ENCODE peak calls at places on chromosome 16, in nine cellular contexts. J is ovary; P is tibial artery; Q is epithelial cell of esophagus; O is body of pancreas; R is tibial nerve; Z is CD8-positive, alpha-beta memory T cell; C is skeletal muscle cell; G is brain microvascular endothelial cell. W is an unnamed sample.

GRCh38 chr16:21980032-21980431 is 20.9 kb downstream of the PDZD9 start:
- DNase-seq in J (no peak), C (no peak), P (no peak), R (no peak), Z (no peak), Q (peak), O (no peak), G (no peak), W (no peak)

GRCh38 chr16:10584956-10585561 is 4.7 kb upstream of the EMP2 start:
- DNase-seq in Q (peak), C (no peak), J (no peak), R (no peak), P (no peak), O (no peak), G (peak), Z (no peak), W (peak)

GRCh38 chr16:31190061-31190460 is 10.1 kb downstream of the FUS start:
- DNase-seq in P (no peak), O (no peak), Z (no peak), J (no peak), Q (no peak), R (no peak), C (no peak), G (no peak), W (no peak)

GRCh38 chr16:67963325-67964321 is 4.8 kb downstream of the SLC12A4 start:
- DNase-seq in O (peak), Z (no peak), P (no peak), Q (no peak), J (no peak), C (no peak), R (no peak), G (no peak), W (no peak)

GRCh38 chr16:21524068-21524751 is 75.2 kb upstream of the METTL9 start:
- DNase-seq in Z (no peak), O (no peak), P (no peak), G (no peak), J (no peak), C (no peak), R (no peak), Q (no peak), W (no peak)

GRCh38 chr16:77877712-77878111 is 89.3 kb downstream of the VAT1L start:
- DNase-seq in G (peak), R (no peak), O (no peak), J (no peak), C (peak), P (no peak), Z (no peak), Q (peak), W (peak)

GRCh38 chr16:24717411-24717810 is 12.0 kb upstream of the TNRC6A start:
- DNase-seq in C (no peak), Q (no peak), P (no peak), R (peak), G (peak), O (no peak), J (no peak), Z (no peak), W (no peak)

GRCh38 chr16:20613471-20613887 is 37.3 kb upstream of the ACSM2B start:
- DNase-seq in J (no peak), O (peak), G (no peak), Q (no peak), C (no peak), P (no peak), R (no peak), Z (no peak), W (no peak)

GRCh38 chr16:24685539-24686432 is 43.7 kb upstream of the TNRC6A start:
- DNase-seq in P (peak), Q (peak), R (peak), Z (no peak), O (peak), C (no peak), G (peak), J (peak), W (peak)

GRCh38 chr16:84220851-84221250 is 19.0 kb downstream of the KCNG4 start:
- DNase-seq in P (no peak), R (no peak), Q (peak), C (peak), Z (no peak), O (no peak), G (peak), J (no peak), W (no peak)

GRCh38 chr16:89122322-89122831 is 28.7 kb downstream of the ACSF3 start:
- DNase-seq in Z (peak), R (no peak), C (no peak), Q (peak), G (no peak), O (no peak), J (no peak), P (no peak), W (no peak)

GRCh38 chr16:27365142-27366089 is 36.6 kb upstream of the IL21R start:
- DNase-seq in C (no peak), J (no peak), G (peak), Z (no peak), R (no peak), O (peak), Q (peak), P (no peak), W (peak)

GRCh38 chr16:27364493-27365141 is 37.4 kb upstream of the IL21R start:
- DNase-seq in O (peak), Z (no peak), J (no peak), Q (peak), G (no peak), C (no peak), R (no peak), P (no peak), W (peak)

GRCh38 chr16:27368358-27368722 is 33.6 kb upstream of the IL21R start:
- DNase-seq in G (no peak), O (no peak), Q (no peak), R (no peak), Z (no peak), C (no peak), P (no peak), J (no peak), W (no peak)

GRCh38 chr16:27367463-27368357 is 34.3 kb upstream of the IL21R start:
- DNase-seq in P (peak), R (peak), G (peak), O (peak), Z (peak), J (peak), C (no peak), Q (peak), W (peak)

DNA sequence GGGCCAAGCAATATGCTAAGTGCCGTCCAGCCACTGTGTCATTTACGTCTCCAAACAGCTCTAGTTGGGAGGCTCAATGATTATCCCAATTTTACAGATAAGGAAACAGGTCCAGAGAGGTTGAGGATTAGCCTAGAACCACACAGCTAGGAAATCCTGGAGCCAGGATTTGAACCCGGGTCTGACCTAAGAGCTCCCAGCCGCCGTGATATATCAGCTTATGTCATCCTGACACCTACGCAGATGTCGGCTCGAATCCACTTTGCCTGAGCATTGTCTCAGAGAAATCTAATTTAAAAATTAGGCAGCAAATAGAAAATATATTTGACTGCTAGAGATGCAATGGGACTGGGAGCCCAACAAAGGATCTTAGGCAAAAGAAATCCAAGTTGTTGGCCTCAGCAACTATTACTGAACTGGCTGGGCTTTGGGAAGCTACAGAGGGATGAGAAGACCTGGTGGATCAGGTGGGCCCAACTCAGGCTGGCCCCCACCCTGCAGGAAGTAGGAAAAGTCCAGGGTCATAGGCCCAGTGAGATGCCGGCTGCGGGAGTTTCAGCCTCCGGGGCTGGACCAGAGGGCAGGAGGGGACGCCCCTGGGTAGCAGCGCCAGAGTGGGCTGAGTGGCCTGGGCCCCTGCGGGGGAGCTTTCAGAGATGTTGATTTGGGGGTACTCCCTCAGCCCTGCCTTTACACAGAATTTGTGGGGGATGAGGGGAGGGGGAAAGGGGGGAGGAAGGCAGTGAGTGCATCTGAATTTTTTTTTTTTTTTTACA is 35.1 kb upstream of the IL21R start:
- DNase-seq in G (no peak), Z (peak), C (no peak), O (no peak), Q (no peak), P (no peak), J (no peak), R (no peak), W (no peak)
- H3K4me3 ChIP-seq in G (no peak), Z (peak), C (no peak), O (no peak), Q (no peak), P (no peak), J (no peak), R (no peak), W (no peak)

GRCh38 chr16:59355704-59356103 is 621.6 kb upstream of the GOT2 start:
- DNase-seq in P (no peak), R (no peak), C (no peak), G (no peak), J (no peak), O (no peak), Z (no peak), Q (no peak), W (no peak)

GRCh38 chr16:59356709-59357108 is 622.6 kb upstream of the GOT2 start:
- DNase-seq in Q (no peak), Z (no peak), P (no peak), R (no peak), J (no peak), O (no peak), G (peak), C (no peak), W (no peak)

DNA sequence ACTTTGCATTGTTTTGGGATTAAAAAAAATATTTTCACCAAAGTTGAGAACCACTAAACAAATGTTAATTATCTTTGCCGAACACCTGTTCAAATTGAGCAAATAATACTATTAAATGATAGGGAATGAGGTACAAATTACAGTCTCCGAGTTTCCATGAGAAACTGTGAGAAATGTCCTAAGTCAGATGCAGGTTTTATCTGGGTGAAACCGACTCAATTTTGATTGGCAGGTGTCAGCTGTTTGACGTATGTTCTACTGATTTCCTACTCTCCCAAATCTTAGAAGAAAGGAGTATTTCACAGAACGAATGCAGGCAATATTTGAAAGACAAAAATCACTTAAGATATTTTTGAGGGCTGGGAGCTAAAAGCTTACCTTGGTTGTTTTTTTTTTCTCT is 622.0 kb upstream of the GOT2 start:
- DNase-seq in C (no peak), G (no peak), O (no peak), P (no peak), Z (no peak), R (no peak), Q (no peak), J (no peak), W (no peak)
- H3K4me3 ChIP-seq in C (no peak), G (no peak), O (no peak), P (no peak), Z (no peak), R (no peak), Q (no peak), J (no peak), W (no peak)

DNA sequence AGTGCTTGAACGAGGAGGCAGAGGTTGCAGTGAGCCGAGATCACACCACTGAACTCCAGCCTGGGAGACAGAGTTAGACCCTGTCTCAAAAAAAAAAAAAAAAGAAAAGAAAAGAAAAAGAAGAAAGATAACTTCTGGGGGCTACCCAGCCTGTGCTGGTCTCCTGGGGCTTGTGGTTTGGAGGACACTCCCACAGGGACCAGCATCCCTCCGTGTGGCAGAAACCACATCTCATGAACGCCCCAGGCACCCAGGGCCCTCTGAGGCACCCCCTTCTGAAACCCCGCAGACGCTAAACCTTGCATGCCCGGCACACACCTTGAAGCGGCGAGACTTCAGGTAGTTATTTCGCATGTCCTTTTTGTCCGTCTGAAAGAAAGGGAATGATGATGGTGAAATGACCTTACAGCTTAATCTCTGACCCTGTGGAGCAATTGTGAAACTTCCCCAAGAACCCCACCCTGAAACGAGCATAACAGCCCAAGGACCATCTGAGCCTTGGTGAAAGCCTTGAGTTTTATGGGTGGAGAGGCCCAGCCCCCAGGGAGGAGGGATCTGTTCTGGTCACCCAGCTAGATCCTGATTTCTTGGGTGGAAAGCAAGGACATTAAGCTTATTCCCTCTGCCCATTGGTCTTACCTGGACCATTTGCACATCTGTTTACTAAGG is 55.0 kb downstream of the CNGB1 start:
- DNase-seq in R (no peak), O (no peak), J (no peak), Z (no peak), G (no peak), Q (no peak), C (no peak), P (no peak), W (no peak)
- H3K4me3 ChIP-seq in R (no peak), O (no peak), J (no peak), Z (no peak), G (no peak), Q (no peak), C (no peak), P (no peak), W (no peak)

GRCh38 chr16:2187212-2187611 is 9.2 kb downstream of the CASKIN1 start:
- DNase-seq in O (no peak), G (no peak), P (no peak), C (no peak), Q (no peak), R (no peak), J (no peak), Z (no peak), W (no peak)

GRCh38 chr16:2184962-2185361 is 11.4 kb downstream of the CASKIN1 start:
- DNase-seq in P (no peak), O (no peak), C (no peak), Q (no peak), J (no peak), G (no peak), R (no peak), Z (no peak), W (no peak)

GRCh38 chr16:2186505-2186904 is 9.9 kb downstream of the CASKIN1 start:
- DNase-seq in Z (no peak), G (no peak), Q (no peak), C (no peak), R (no peak), O (no peak), J (no peak), P (no peak), W (no peak)

GRCh38 chr16:2184346-2184745 is 12.1 kb downstream of the CASKIN1 start:
- DNase-seq in P (no peak), R (no peak), C (no peak), J (no peak), O (no peak), Z (no peak), Q (no peak), G (no peak), W (no peak)

GRCh38 chr16:2186064-2186463 is 10.3 kb downstream of the CASKIN1 start:
- DNase-seq in C (no peak), J (no peak), Z (no peak), G (no peak), P (no peak), R (no peak), Q (no peak), O (no peak), W (no peak)
- H3K4me3 ChIP-seq in C (no peak), J (no peak), Z (no peak), G (no peak), P (no peak), R (no peak), Q (no peak), O (no peak), W (no peak)